ENCODE peak calls at places on chromosomes 5 and 9, in four cellular contexts. Z is AG09319; Q is CD8-positive, alpha-beta T cell; H is heart right ventricle. X is an unnamed sample.

GRCh38 chr5:94245608-94246007 is 372.8 kb downstream of the KIAA0825 start:
- DNase-seq in H (no peak), Z (peak), Q (no peak), X (no peak)

GRCh38 chr5:116038817-116039216 is 6.5 kb downstream of the ARL14EPL start:
- DNase-seq in Q (no peak), Z (no peak), H (no peak), X (no peak)

GRCh38 chr9:13450723-13451122 is 171.2 kb upstream of the MPDZ start:
- DNase-seq in Z (no peak), H (no peak), Q (no peak), X (no peak)

GRCh38 chr5:137486707-137487106 is 12.4 kb downstream of the SPOCK1 start:
- DNase-seq in H (no peak), Z (no peak), Q (no peak), X (no peak)

GRCh38 chr9:111948958-111949357 is 52.3 kb downstream of the UGCG start:
- DNase-seq in H (no peak), Q (no peak), Z (no peak), X (no peak)

GRCh38 chr9:88425538-88425950 is 37.3 kb downstream of the SPIN1 start:
- DNase-seq in H (no peak), Q (no peak), Z (no peak), X (no peak)

GRCh38 chr9:13278368-13279246 is 885 bp downstream of the MPDZ start:
- DNase-seq in Z (no peak), Q (no peak), H (peak), X (no peak)

GRCh38 chr5:137847699-137848098 is 20.0 kb upstream of the MYOT start:
- DNase-seq in H (no peak), Q (no peak), Z (no peak), X (no peak)

GRCh38 chr5:139994234-139994633 is 48.9 kb downstream of the NRG2 start:
- DNase-seq in Z (no peak), H (no peak), Q (no peak), X (no peak)

GRCh38 chr9:94926457-94926852 is 200.0 kb downstream of the AOPEP start:
- DNase-seq in Z (no peak), Q (no peak), H (no peak), X (no peak)

GRCh38 chr5:30401479-30402058 is 791.9 kb upstream of the CDH6 start:
- DNase-seq in H (peak), Z (peak), Q (no peak), X (no peak)

GRCh38 chr9:97853056-97853843 is at the start of gene FOXE1:
- DNase-seq in Z (no peak), Q (no peak), H (no peak), X (no peak)

GRCh38 chr9:35051069-35051967 is 21.1 kb downstream of the VCP start:
- DNase-seq in Q (peak), Z (no peak), H (peak), X (no peak)

GRCh38 chr9:114098021-114098659 is 952 bp downstream of the KIF12 start:
- DNase-seq in Z (no peak), Q (no peak), H (no peak), X (peak)

GRCh38 chr9:112378441-112379176 is 1.3 kb upstream of the HSDL2 start:
- DNase-seq in Q (no peak), H (no peak), Z (no peak), X (no peak)

GRCh38 chr9:131776036-131776435 is 36.2 kb upstream of the RAPGEF1 start:
- DNase-seq in H (no peak), Q (no peak), Z (no peak), X (no peak)

GRCh38 chr5:88736494-88736893 is 146.5 kb downstream of the MEF2C start:
- DNase-seq in H (no peak), Q (no peak), Z (no peak), X (no peak)

GRCh38 chr5:103473725-103474124 is 88.9 kb downstream of the NUDT12 start:
- DNase-seq in Z (no peak), H (no peak), Q (no peak), X (no peak)

GRCh38 chr5:14105717-14106435 is 37.3 kb upstream of the TRIO start:
- DNase-seq in Q (no peak), H (no peak), Z (no peak), X (no peak)

GRCh38 chr9:130173462-130173876 is 1.3 kb downstream of the NCS1 start:
- DNase-seq in H (no peak), Q (no peak), Z (peak), X (peak)

GRCh38 chr5:153276151-153276550 is 214.3 kb upstream of the GRIA1 start:
- DNase-seq in Z (no peak), Q (no peak), H (peak), X (no peak)

GRCh38 chr9:79858509-79858908 is 286.7 kb downstream of the TLE4 start:
- DNase-seq in H (no peak), Z (no peak), Q (no peak), X (no peak)

GRCh38 chr5:120901199-120901598 is 437.1 kb downstream of the PRR16 start:
- DNase-seq in H (no peak), Q (no peak), Z (no peak), X (no peak)

GRCh38 chr5:43315697-43316096 is 2.5 kb upstream of the HMGCS1 start:
- DNase-seq in Q (no peak), Z (no peak), H (no peak), X (no peak)

GRCh38 chr9:97412628-97413382 is 909 bp downstream of the TDRD7 start:
- DNase-seq in Z (no peak), Q (no peak), H (no peak), X (no peak)

GRCh38 chr9:128786681-128787582 is at the start of gene TBC1D13:
- DNase-seq in Z (peak), H (peak), Q (peak), X (no peak)

GRCh38 chr5:180830253-180831138 is 27.9 kb upstream of the MGAT1 start:
- DNase-seq in Z (no peak), H (peak), Q (peak), X (no peak)

GRCh38 chr5:16854351-16854750 is 81.7 kb downstream of the MYO10 start:
- DNase-seq in Q (no peak), H (no peak), Z (no peak), X (no peak)

GRCh38 chr5:160198148-160198545 is 31.2 kb upstream of the FABP6 start:
- DNase-seq in Q (no peak), H (no peak), Z (no peak), X (no peak)

GRCh38 chr9:129656795-129657390 is 8.6 kb upstream of the PRRX2 start:
- DNase-seq in Z (no peak), Q (no peak), H (no peak), X (no peak)

GRCh38 chr9:135156525-135157510 is 69.3 kb downstream of the OLFM1 start:
- DNase-seq in Q (no peak), H (peak), Z (no peak), X (no peak)

GRCh38 chr5:10233505-10233904 is 16.2 kb downstream of the ATPSCKMT start:
- DNase-seq in Q (no peak), Z (peak), H (no peak), X (no peak)

GRCh38 chr9:108477538-108478006 is 378.2 kb downstream of the ACTL7B start:
- DNase-seq in H (no peak), Z (peak), Q (no peak), X (no peak)

GRCh38 chr9:114782586-114782985 is 23.3 kb downstream of the TNFSF15 start:
- DNase-seq in Z (no peak), H (no peak), Q (no peak), X (no peak)

DNA sequence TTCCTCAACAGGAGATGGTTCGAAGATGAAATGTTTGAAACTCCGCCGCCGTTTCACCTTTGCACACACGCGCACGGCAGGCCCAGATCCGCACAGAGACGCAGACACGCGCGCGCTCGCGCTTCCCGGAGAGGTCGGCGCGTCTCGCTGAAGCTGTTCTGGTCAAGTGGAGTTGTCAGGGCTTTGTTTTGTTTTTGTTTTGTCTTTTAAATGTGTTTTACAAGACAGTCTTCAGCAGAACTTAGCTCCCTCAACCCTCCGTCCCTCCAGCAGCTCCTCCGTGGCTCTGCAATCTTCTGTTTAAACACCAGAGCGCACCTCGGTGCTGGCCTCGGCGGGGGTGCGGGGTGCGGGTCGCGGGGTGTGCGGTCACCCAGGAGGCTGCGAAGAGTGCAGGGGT is 5.3 kb upstream of the IRX2 start:
- DNase-seq in H (no peak), Q (no peak), Z (no peak), X (no peak)
- TF ChIP-seq CTCF in H (no peak), Q (no peak), Z (no peak), X (peak)

DNA sequence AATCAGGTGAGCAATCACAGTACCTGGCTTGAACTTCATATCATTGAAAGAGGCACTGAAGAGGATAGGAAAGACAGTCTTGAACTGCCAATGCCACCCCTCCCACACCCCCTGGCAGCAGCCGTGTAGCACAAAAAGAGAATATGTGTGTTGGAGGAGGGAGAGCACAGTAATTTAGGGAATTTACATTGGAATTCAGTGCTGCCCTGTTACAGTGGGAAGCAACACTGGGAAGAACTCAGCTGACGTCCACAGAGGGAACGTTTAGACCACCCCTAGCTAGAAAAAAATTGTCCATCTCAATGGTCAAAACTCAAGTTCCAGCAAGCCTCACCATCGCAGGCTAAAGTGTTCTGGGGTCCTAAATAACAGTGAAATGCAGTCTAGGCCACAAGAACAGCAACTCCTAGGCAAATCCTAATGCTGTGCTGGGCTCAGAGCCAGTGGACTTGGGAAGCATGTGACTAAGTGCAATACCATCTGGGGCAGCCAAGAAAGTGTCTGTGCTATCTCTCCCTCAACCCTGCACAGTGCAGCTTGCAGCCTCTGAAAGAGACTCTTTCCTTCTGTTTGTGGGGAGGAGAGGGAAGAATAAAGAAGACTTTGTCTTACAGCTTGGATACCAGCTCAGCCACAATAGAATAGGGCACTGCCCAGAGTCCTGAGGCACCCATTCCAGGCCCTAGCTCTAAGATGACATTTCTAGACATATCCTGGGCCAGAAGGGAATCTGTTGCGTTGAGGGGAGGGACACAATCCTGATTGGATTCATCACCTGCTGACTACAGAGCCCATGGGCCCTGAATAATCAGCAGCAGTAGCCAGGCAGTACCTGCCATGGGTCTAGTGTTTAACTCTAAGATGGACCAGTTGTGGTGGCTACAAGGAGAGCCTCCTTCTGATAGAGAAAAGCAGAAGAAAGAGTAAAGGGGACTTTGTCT is 62.1 kb upstream of the VLDLR start:
- DNase-seq in Z (peak), Q (no peak), H (peak), X (no peak)
- TF ChIP-seq CTCF in Z (no peak), Q (no peak), H (no peak), X (no peak)

DNA sequence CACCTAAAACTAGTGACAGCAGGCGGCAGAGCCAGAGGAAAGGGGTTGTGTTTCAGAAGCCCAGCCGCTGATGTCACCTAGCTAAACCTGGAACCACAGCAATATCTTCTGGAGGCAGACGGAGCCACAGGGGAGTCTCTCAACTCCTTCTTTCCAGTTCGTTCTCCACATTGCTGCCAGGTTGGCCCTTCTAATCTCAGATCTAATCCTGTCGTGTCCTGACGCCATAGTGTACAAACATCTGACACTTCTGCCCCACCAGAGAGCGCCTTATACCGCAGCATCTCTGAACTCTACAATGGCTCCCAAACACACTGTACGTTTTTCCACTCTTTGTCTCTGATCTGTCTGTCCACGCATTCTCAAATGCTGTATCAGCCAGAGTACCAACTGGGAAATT is 240.0 kb downstream of the SMARCA2 start:
- DNase-seq in Q (no peak), Z (no peak), H (no peak), X (no peak)
- TF ChIP-seq CTCF in Q (no peak), Z (no peak), H (no peak), X (no peak)

DNA sequence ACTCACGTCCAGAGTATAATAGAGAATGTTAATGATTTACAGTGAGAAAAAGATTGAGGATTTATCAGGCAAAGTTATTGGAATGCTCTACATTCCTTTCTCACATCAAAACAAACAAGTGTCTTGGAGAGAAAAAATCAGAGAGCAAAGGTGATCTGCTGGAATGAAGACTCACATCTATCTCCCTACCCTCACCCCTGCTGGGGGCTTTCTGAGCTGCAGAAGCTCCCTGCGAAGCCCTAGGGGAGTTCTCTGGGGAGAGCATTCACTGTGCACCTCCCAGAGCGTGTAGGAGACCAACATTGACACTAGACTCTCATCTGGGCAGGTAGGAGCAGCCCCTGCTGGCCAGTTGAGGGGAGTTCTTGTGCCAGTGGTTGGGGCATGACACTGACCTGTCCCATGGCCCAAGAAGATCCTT is 76.6 kb upstream of the ADAMTS16 start:
- DNase-seq in Z (no peak), H (no peak), Q (no peak), X (no peak)
- TF ChIP-seq CTCF in Z (no peak), H (no peak), Q (no peak), X (no peak)

DNA sequence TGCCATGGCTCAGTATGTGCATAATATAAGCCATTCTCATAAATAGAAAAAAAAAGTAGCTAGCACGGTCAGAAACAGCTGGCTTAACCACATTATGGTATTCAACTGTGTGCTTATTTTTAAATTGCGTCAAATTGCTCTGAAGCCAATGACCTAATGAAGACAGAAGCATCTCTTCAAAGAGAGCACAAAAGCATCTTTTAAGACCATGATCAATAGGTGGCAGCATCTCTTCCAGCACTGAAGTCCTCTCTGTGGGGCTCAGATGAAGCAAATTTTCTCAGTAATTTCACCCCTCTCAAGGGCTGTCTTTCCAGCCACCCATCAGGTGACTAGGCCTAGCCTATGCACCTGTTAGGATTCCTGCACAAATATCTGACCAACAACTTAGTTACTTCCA is 251.4 kb downstream of the GLIS3 start:
- DNase-seq in H (no peak), Q (no peak), Z (peak), X (no peak)
- TF ChIP-seq CTCF in H (no peak), Q (no peak), Z (peak), X (peak)

GRCh38 chr5:98794414-98795080 is 21.1 kb downstream of the RGMB start:
- DNase-seq in Z (no peak), H (no peak), Q (no peak), X (no peak)

GRCh38 chr5:98793223-98793622 is 19.8 kb downstream of the RGMB start:
- DNase-seq in Q (no peak), Z (no peak), H (no peak), X (no peak)

GRCh38 chr5:98791928-98792580 is 18.6 kb downstream of the RGMB start:
- DNase-seq in Q (no peak), H (no peak), Z (no peak), X (no peak)

GRCh38 chr5:98795243-98795642 is 21.8 kb downstream of the RGMB start:
- DNase-seq in H (no peak), Q (no peak), Z (no peak), X (no peak)

GRCh38 chr5:98794001-98794400 is 20.5 kb downstream of the RGMB start:
- DNase-seq in H (no peak), Z (no peak), Q (no peak), X (no peak)
- TF ChIP-seq CTCF in H (no peak), Z (no peak), Q (no peak), X (no peak)

GRCh38 chr9:120878188-120879130 is 1.5 kb upstream of the PHF19 start:
- DNase-seq in H (no peak), Q (no peak), Z (no peak), X (no peak)

GRCh38 chr9:120875954-120876841 is 790 bp downstream of the PHF19 start:
- DNase-seq in Q (peak), Z (peak), H (peak), X (no peak)

GRCh38 chr9:120875643-120875953 is 1.4 kb downstream of the PHF19 start:
- DNase-seq in H (no peak), Q (no peak), Z (no peak), X (no peak)

GRCh38 chr9:120876842-120877240 is at the start of gene PHF19:
- DNase-seq in Q (no peak), Z (no peak), H (peak), X (no peak)

GRCh38 chr9:120877276-120878034 is 467 bp upstream of the PHF19 start:
- DNase-seq in Q (peak), H (peak), Z (no peak), X (no peak)
- TF ChIP-seq CTCF in Q (no peak), H (no peak), Z (no peak), X (peak)